ENCODE peak calls at places on chromosomes 13 and 19, in eight cellular contexts. W is AG10803; Z is fibroblast of mammary gland; E is lower lobe of right lung; Y is germinal center; M is effector CD4-positive, alpha-beta T cell; T is aorta; N is AG04450. L is an unnamed sample.

GRCh38 chr13:80306573-80306972 is 34.4 kb downstream of the SPRY2 start:
- DNase-seq in W (no peak), Z (no peak), E (no peak), Y (no peak), M (no peak), T (no peak), N (no peak), L (no peak)

GRCh38 chr19:47518139-47518538 is 3.3 kb upstream of the NAPA start:
- DNase-seq in W (no peak), Z (no peak), E (no peak), Y (peak), M (no peak), T (no peak), N (no peak), L (no peak)

GRCh38 chr13:74158028-74158427 is 23.8 kb upstream of the KLF12 start:
- DNase-seq in W (no peak), Z (peak), E (no peak), Y (no peak), M (no peak), T (no peak), N (peak), L (peak)

GRCh38 chr13:113848020-113848419 is 15.9 kb downstream of the GAS6 start:
- DNase-seq in W (no peak), Z (no peak), E (no peak), Y (no peak), M (no peak), T (no peak), N (no peak), L (no peak)

GRCh38 chr13:23391752-23392151 is 41.8 kb downstream of the SACS start:
- DNase-seq in W (peak), Z (peak), E (no peak), Y (no peak), M (no peak), T (no peak), N (no peak), L (no peak)

GRCh38 chr19:7528522-7529245 is 6.3 kb downstream of the MCOLN1 start:
- DNase-seq in W (no peak), Z (no peak), E (no peak), Y (no peak), M (no peak), T (no peak), N (no peak), L (no peak)

GRCh38 chr13:24184265-24184841 is 23.8 kb downstream of the SPATA13 start:
- DNase-seq in W (no peak), Z (no peak), E (no peak), Y (no peak), M (no peak), T (no peak), N (no peak), L (no peak)

GRCh38 chr13:48066310-48066989 is 28.5 kb downstream of the MED4 start:
- DNase-seq in W (peak), Z (peak), E (no peak), Y (no peak), M (no peak), T (no peak), N (no peak), L (no peak)

GRCh38 chr13:34722931-34723330 is 219.1 kb upstream of the NBEA start:
- DNase-seq in W (no peak), Z (no peak), E (no peak), Y (no peak), M (no peak), T (no peak), N (no peak), L (no peak)

GRCh38 chr19:18894254-18895037 is 1.5 kb downstream of the CERS1 start:
- DNase-seq in W (no peak), Z (peak), E (no peak), Y (no peak), M (no peak), T (no peak), N (no peak), L (no peak)

GRCh38 chr13:30422056-30422914 is at the start of gene UBE2L5:
- DNase-seq in W (peak), Z (peak), E (peak), Y (peak), M (peak), T (peak), N (peak), L (no peak)

GRCh38 chr19:19634516-19635312 is 6.7 kb upstream of the LPAR2 start:
- DNase-seq in W (no peak), Z (no peak), E (no peak), Y (no peak), M (no peak), T (no peak), N (no peak), L (no peak)

GRCh38 chr13:109968876-109969577 is 182.6 kb upstream of the IRS2 start:
- DNase-seq in W (peak), Z (peak), E (no peak), Y (no peak), M (no peak), T (no peak), N (no peak), L (no peak)

GRCh38 chr19:4636761-4637160 is 2.6 kb upstream of the TNFAIP8L1 start:
- DNase-seq in W (no peak), Z (no peak), E (no peak), Y (no peak), M (no peak), T (no peak), N (no peak), L (no peak)

GRCh38 chr13:30332516-30333165 is 25.3 kb upstream of the KATNAL1 start:
- DNase-seq in W (no peak), Z (no peak), E (no peak), Y (peak), M (no peak), T (no peak), N (no peak), L (no peak)

GRCh38 chr13:39876258-39876657 is 220.8 kb downstream of the COG6 start:
- DNase-seq in W (peak), Z (peak), E (no peak), Y (no peak), M (no peak), T (no peak), N (peak), L (peak)

GRCh38 chr13:26053418-26053980 is 1.7 kb upstream of the SHISA2 start:
- DNase-seq in W (no peak), Z (no peak), E (no peak), Y (no peak), M (no peak), T (no peak), N (no peak), L (no peak)

GRCh38 chr19:2970201-2970838 is 7.0 kb upstream of the TLE6 start:
- DNase-seq in W (peak), Z (no peak), E (no peak), Y (no peak), M (no peak), T (no peak), N (no peak), L (no peak)

GRCh38 chr13:52356327-52356726 is 49.6 kb downstream of the THSD1 start:
- DNase-seq in W (peak), Z (peak), E (no peak), Y (no peak), M (no peak), T (no peak), N (no peak), L (no peak)

GRCh38 chr19:47356900-47357299 is 7.8 kb downstream of the DHX34 start:
- DNase-seq in W (no peak), Z (no peak), E (no peak), Y (no peak), M (no peak), T (no peak), N (no peak), L (no peak)

GRCh38 chr19:30338066-30338465 is 34.1 kb upstream of the ZNF536 start:
- DNase-seq in W (no peak), Z (no peak), E (no peak), Y (no peak), M (no peak), T (no peak), N (no peak), L (no peak)

GRCh38 chr13:91353494-91353893 is 6.0 kb downstream of the MIR17HG start:
- DNase-seq in W (no peak), Z (no peak), E (no peak), Y (no peak), M (no peak), T (no peak), N (no peak), L (no peak)

GRCh38 chr19:11373166-11373884 is 1.1 kb upstream of the SWSAP1 start:
- DNase-seq in W (peak), Z (no peak), E (no peak), Y (no peak), M (no peak), T (no peak), N (no peak), L (no peak)

GRCh38 chr13:99256283-99256682 is 1.9 kb downstream of the GPR18 start:
- DNase-seq in W (no peak), Z (no peak), E (no peak), Y (no peak), M (no peak), T (no peak), N (no peak), L (no peak)

GRCh38 chr19:35249848-35250711 is 1.3 kb downstream of the LSR start:
- DNase-seq in W (no peak), Z (no peak), E (no peak), Y (no peak), M (no peak), T (no peak), N (no peak), L (no peak)

GRCh38 chr13:48014359-48014758 is 13.3 kb upstream of the SUCLA2 start:
- DNase-seq in W (no peak), Z (no peak), E (no peak), Y (no peak), M (no peak), T (no peak), N (no peak), L (no peak)

L was measured in AG09319.